ENCODE peak calls at places on chromosomes 6 and 20, in seven cellular contexts. T is thoracic aorta; U is A549; V is GM23338; S is adipocyte; I is CD4-positive, CD25-positive, alpha-beta regulatory T cell; G is CD8-positive, alpha-beta memory T cell. R is an unnamed sample.

GRCh38 chr20:39042279-39043150 is 80.4 kb downstream of the DHX35 start:
- DNase-seq in I (no peak), U (no peak), S (peak), G (no peak), T (no peak), V (no peak), R (no peak)

GRCh38 chr6:6694825-6695710 is 106.5 kb downstream of the LY86 start:
- DNase-seq in I (no peak), G (no peak), V (peak), U (no peak), T (no peak), S (no peak), R (no peak)

GRCh38 chr20:5090191-5090590 is 29.6 kb downstream of the PCNA start:
- DNase-seq in T (no peak), U (no peak), G (peak), V (peak), I (peak), S (no peak), R (peak)

GRCh38 chr6:27296106-27296783 is 15.8 kb downstream of the POM121L2 start:
- DNase-seq in U (peak), V (peak), G (no peak), I (no peak), T (no peak), S (peak), R (no peak)

GRCh38 chr20:18852318-18852717 is 38.7 kb downstream of the SCP2D1 start:
- DNase-seq in U (no peak), T (no peak), G (no peak), S (no peak), I (no peak), V (no peak), R (no peak)

GRCh38 chr20:13261460-13262301 is 40.6 kb downstream of the ISM1 start:
- DNase-seq in T (no peak), S (peak), I (peak), G (peak), V (peak), U (peak), R (peak)

GRCh38 chr20:8807480-8808179 is 261.3 kb upstream of the PLCB4 start:
- DNase-seq in G (no peak), T (no peak), V (no peak), I (no peak), S (no peak), U (no peak), R (no peak)

GRCh38 chr6:13131935-13132661 is 196.2 kb downstream of the TBC1D7 start:
- DNase-seq in S (no peak), G (no peak), I (no peak), T (no peak), V (no peak), U (no peak), R (no peak)

GRCh38 chr20:43389839-43390626 is 67.7 kb upstream of the SRSF6 start:
- DNase-seq in G (no peak), I (no peak), V (no peak), T (no peak), U (no peak), S (no peak), R (no peak)

GRCh38 chr6:11785449-11785951 is 6.9 kb upstream of the ADTRP start:
- DNase-seq in T (no peak), V (no peak), I (peak), G (no peak), U (no peak), S (no peak), R (peak)

GRCh38 chr6:165556116-165556843 is 106.8 kb downstream of the PDE10A start:
- DNase-seq in I (no peak), U (peak), G (no peak), T (no peak), S (no peak), V (no peak), R (no peak)

GRCh38 chr6:53805725-53806124 is 10.9 kb downstream of the LRRC1 start:
- DNase-seq in S (no peak), I (no peak), T (no peak), U (no peak), V (no peak), G (no peak), R (no peak)

GRCh38 chr6:36769161-36769675 is 70.0 kb downstream of the CPNE5 start:
- DNase-seq in S (no peak), T (no peak), G (no peak), V (no peak), I (no peak), U (no peak), R (no peak)

GRCh38 chr6:13611715-13612114 is 3.4 kb upstream of the NOL7 start:
- DNase-seq in I (peak), V (no peak), U (no peak), S (no peak), G (no peak), T (no peak), R (no peak)

GRCh38 chr6:37648465-37649330 is 49.0 kb downstream of the MDGA1 start:
- DNase-seq in T (no peak), I (peak), S (no peak), V (peak), U (no peak), G (peak), R (peak)

GRCh38 chr6:97687916-97688315 is 404.9 kb upstream of the MMS22L start:
- DNase-seq in G (no peak), S (no peak), T (no peak), I (no peak), V (no peak), U (no peak), R (no peak)

GRCh38 chr20:46767127-46767761 is 57.8 kb downstream of the SLC2A10 start:
- DNase-seq in T (no peak), V (peak), U (peak), S (peak), G (no peak), I (peak), R (no peak)

GRCh38 chr6:40678941-40679340 is 91.8 kb upstream of the LRFN2 start:
- DNase-seq in T (no peak), G (no peak), U (no peak), V (no peak), I (no peak), S (no peak), R (no peak)

GRCh38 chr6:31246051-31246495 is 25.8 kb downstream of the HLA-C start:
- DNase-seq in U (peak), I (no peak), G (no peak), T (no peak), V (peak), S (peak), R (no peak)

GRCh38 chr6:160015778-160016684 is 47.1 kb downstream of the IGF2R start:
- DNase-seq in V (no peak), U (no peak), G (peak), I (peak), S (no peak), T (no peak), R (peak)

GRCh38 chr6:79964607-79965081 is 17.3 kb upstream of the ELOVL4 start:
- DNase-seq in I (no peak), V (no peak), U (no peak), G (peak), T (no peak), S (no peak), R (peak)

DNA sequence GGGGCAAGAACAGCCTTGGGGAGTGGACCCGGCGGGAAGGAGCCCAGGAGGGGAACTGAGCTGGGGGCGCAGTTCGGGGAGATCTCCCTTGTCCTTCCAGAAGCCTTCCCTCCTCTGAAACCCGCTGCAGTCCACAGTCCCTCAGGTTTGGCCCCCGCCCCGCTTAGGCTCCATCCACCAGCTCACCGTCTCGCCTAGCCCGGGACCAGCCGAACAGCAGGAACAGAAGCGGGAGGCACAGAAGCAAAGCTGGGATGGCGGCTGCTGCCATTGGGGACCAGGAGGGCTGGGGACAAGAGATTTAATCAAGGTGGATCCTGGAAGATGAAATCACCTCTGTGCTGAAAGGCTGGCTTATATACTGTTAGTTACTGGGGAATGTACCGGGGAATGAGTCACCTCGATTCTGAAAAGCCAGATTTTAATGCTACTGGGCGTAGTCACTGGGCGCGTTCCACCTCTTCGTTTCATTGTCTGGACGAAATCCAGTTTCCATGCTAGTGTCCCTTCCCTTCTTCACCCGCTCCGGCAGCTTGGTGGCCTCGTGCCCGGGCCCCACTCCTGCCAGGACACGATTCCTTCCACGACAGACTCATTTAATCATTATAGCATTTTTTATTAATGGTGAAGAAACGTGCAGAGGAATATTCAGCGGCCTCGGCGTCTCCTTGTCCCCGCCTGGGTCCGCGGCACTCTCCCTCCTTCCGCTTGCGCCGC is at the start of gene RAET1L:
- DNase-seq in T (no peak), G (no peak), I (no peak), S (peak), U (peak), V (peak), R (no peak)
- H3K4me3 ChIP-seq in T (peak), G (no peak), I (no peak), S (peak), U (peak), V (peak), R (no peak)

GRCh38 chr6:42901538-42901957 is 14.3 kb upstream of the PTCRA start:
- DNase-seq in S (peak), I (peak), G (peak), T (peak), U (peak), V (peak), R (peak)
- H3K4me3 ChIP-seq in S (no peak), I (no peak), G (no peak), T (no peak), U (no peak), V (no peak), R (no peak)

DNA sequence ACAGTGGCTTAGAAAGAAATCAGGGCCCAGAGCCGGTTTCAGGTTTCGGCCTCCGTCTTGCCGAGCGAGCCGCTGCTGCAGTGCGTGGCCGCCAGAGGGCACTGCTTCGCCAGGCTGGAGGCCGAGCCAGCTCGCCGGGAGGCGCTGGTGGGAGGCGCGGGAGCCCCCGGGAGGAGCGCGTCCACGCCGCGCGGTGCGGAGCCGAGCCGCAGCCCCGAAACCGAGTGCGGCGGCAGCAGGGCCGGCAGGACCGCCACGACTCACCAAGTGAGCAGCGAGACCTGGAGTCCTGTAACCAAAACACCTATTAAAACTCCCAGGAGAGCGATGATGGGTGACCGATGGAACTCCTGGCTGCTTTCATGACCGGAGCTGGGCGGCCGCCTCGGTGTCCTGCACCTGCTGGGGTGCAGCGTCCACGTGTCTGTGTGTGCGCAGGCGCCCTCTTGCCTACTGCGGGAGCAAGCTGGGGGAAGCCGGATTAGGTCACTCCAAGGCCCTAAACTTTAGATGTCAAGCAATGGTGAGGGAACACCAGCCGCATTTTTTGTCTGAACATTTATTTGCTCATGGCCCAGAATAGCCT is 186.9 kb upstream of the UST start:
- DNase-seq in I (peak), S (peak), U (peak), V (peak), G (peak), T (no peak), R (peak)
- H3K4me3 ChIP-seq in I (no peak), S (peak), U (peak), V (peak), G (peak), T (peak), R (no peak)

GRCh38 chr20:50130346-50130703 is 17.4 kb upstream of the UBE2V1 start:
- DNase-seq in V (no peak), G (no peak), S (no peak), T (no peak), U (no peak), I (no peak), R (no peak)
- H3K4me3 ChIP-seq in V (no peak), G (no peak), S (no peak), T (peak), U (no peak), I (no peak), R (no peak)

GRCh38 chr6:111864138-111865048 is 8.9 kb downstream of the FYN start:
- DNase-seq in G (no peak), S (no peak), T (no peak), V (no peak), I (no peak), U (no peak), R (no peak)
- H3K4me3 ChIP-seq in G (no peak), S (no peak), T (no peak), V (no peak), I (peak), U (no peak), R (no peak)

DNA sequence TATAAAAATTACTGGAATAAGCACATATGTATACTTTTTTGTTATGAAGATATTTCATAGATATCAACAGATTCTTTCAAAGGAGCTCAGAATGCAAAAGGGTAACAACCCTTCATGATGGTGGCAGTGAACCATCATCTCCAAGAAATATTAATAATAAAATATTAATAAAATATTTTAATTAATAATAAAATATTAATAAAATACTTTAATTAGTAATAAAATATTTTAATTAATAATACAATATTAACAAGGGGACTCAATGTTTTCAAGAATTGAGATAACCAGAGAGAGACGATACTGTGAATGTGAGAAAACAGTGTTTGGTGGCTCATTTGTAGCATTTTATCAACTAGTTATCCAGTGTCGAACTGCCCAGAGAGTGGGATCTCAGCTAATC is 86.0 kb upstream of the NT5E start:
- DNase-seq in I (no peak), V (no peak), U (no peak), G (no peak), T (no peak), S (no peak), R (no peak)
- H3K4me3 ChIP-seq in I (no peak), V (no peak), U (no peak), G (no peak), T (no peak), S (no peak), R (no peak)

DNA sequence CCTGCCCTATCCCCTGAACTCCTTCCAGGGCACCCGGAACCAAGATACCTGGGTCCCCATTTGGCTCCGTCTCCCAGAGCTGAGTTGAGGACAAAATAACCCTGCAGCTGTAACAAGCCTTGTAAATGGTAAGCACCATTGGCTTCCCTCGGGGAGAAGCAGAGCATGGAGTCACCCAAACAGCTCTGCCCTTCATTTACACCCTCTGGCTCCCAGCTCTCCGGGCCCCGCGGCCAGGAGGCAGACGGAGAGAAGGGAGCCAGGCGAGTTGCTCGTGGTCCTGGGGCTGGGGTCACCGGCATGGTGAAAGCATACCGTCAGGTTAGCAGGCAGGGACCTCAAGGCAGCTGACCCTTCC is 2.1 kb downstream of the TFEB start:
- DNase-seq in V (no peak), U (no peak), S (no peak), G (no peak), T (no peak), I (peak), R (no peak)
- H3K4me3 ChIP-seq in V (peak), U (peak), S (peak), G (peak), T (peak), I (peak), R (peak)

GRCh38 chr6:113526553-113526952 is 330.6 kb upstream of the MARCKS start:
- DNase-seq in U (no peak), V (no peak), G (no peak), S (no peak), T (no peak), I (no peak), R (no peak)
- H3K4me3 ChIP-seq in U (no peak), V (no peak), G (no peak), S (no peak), T (no peak), I (no peak), R (no peak)